ENCODE peak calls at places on chromosomes 16 and 17, in seven cellular contexts. One of them, this sample, is unnamed.

GRCh38 chr17:9021985-9022552 is 759 bp downstream of the NTN1 start:
- DNase-seq in GM12878: no peak
- DNase-seq in heart left ventricle: peak
- DNase-seq in stomach: no peak
- DNase-seq in uterus: peak
- DNase-seq in tibial nerve: no peak
- DNase-seq in sigmoid colon: peak
- DNase-seq in this sample: peak

GRCh38 chr16:27174007-27174406 is 29.3 kb upstream of the KDM8 start:
- DNase-seq in GM12878: no peak
- DNase-seq in heart left ventricle: no peak
- DNase-seq in stomach: no peak
- DNase-seq in uterus: no peak
- DNase-seq in tibial nerve: no peak
- DNase-seq in sigmoid colon: no peak
- DNase-seq in this sample: no peak

GRCh38 chr17:50721194-50722010 is 2.0 kb downstream of the LUC7L3 start:
- DNase-seq in GM12878: no peak
- DNase-seq in heart left ventricle: no peak
- DNase-seq in stomach: no peak
- DNase-seq in uterus: no peak
- DNase-seq in tibial nerve: no peak
- DNase-seq in sigmoid colon: no peak
- DNase-seq in this sample: no peak

GRCh38 chr16:521381-522210 is 5.9 kb upstream of the CAPN15 start:
- DNase-seq in GM12878: no peak
- DNase-seq in heart left ventricle: no peak
- DNase-seq in stomach: peak
- DNase-seq in uterus: no peak
- DNase-seq in tibial nerve: no peak
- DNase-seq in sigmoid colon: no peak
- DNase-seq in this sample: no peak

GRCh38 chr17:2076461-2076984 is 21.6 kb downstream of the HIC1 start:
- DNase-seq in GM12878: no peak
- DNase-seq in heart left ventricle: no peak
- DNase-seq in stomach: no peak
- DNase-seq in uterus: peak
- DNase-seq in tibial nerve: no peak
- DNase-seq in sigmoid colon: no peak
- DNase-seq in this sample: no peak

GRCh38 chr17:53548252-53548651 is 274.5 kb upstream of the KIF2B start:
- DNase-seq in GM12878: no peak
- DNase-seq in heart left ventricle: no peak
- DNase-seq in stomach: no peak
- DNase-seq in uterus: no peak
- DNase-seq in tibial nerve: no peak
- DNase-seq in sigmoid colon: no peak
- DNase-seq in this sample: no peak

GRCh38 chr17:41910701-41911391 is 7.9 kb downstream of the ACLY start:
- DNase-seq in GM12878: no peak
- DNase-seq in heart left ventricle: no peak
- DNase-seq in stomach: no peak
- DNase-seq in uterus: no peak
- DNase-seq in tibial nerve: no peak
- DNase-seq in sigmoid colon: no peak
- DNase-seq in this sample: no peak

GRCh38 chr17:4554441-4554996 is 665 bp downstream of the MYBBP1A start:
- DNase-seq in GM12878: no peak
- DNase-seq in heart left ventricle: no peak
- DNase-seq in stomach: no peak
- DNase-seq in uterus: peak
- DNase-seq in tibial nerve: no peak
- DNase-seq in sigmoid colon: peak
- DNase-seq in this sample: no peak

GRCh38 chr17:82317394-82318168 is at the start of gene CD7:
- DNase-seq in GM12878: no peak
- DNase-seq in heart left ventricle: no peak
- DNase-seq in stomach: no peak
- DNase-seq in uterus: no peak
- DNase-seq in tibial nerve: no peak
- DNase-seq in sigmoid colon: no peak
- DNase-seq in this sample: no peak

GRCh38 chr17:38590988-38591758 is 14.6 kb downstream of the SRCIN1 start:
- DNase-seq in GM12878: no peak
- DNase-seq in heart left ventricle: no peak
- DNase-seq in stomach: no peak
- DNase-seq in uterus: no peak
- DNase-seq in tibial nerve: no peak
- DNase-seq in sigmoid colon: no peak
- DNase-seq in this sample: no peak

GRCh38 chr17:31472137-31472536 is 80.7 kb downstream of the RAB11FIP4 start:
- DNase-seq in GM12878: no peak
- DNase-seq in heart left ventricle: no peak
- DNase-seq in stomach: no peak
- DNase-seq in uterus: no peak
- DNase-seq in tibial nerve: no peak
- DNase-seq in sigmoid colon: no peak
- DNase-seq in this sample: no peak

GRCh38 chr17:65711671-65712276 is 150.3 kb upstream of the AXIN2 start:
- DNase-seq in GM12878: no peak
- DNase-seq in heart left ventricle: no peak
- DNase-seq in stomach: no peak
- DNase-seq in uterus: no peak
- DNase-seq in tibial nerve: no peak
- DNase-seq in sigmoid colon: no peak
- DNase-seq in this sample: no peak

GRCh38 chr17:37450090-37450489 is 39.6 kb upstream of the DUSP14 start:
- DNase-seq in GM12878: no peak
- DNase-seq in heart left ventricle: no peak
- DNase-seq in stomach: no peak
- DNase-seq in uterus: no peak
- DNase-seq in tibial nerve: no peak
- DNase-seq in sigmoid colon: no peak
- DNase-seq in this sample: peak

GRCh38 chr17:36937001-36937960 is at the start of gene LHX1:
- DNase-seq in GM12878: no peak
- DNase-seq in heart left ventricle: no peak
- DNase-seq in stomach: no peak
- DNase-seq in uterus: no peak
- DNase-seq in tibial nerve: no peak
- DNase-seq in sigmoid colon: no peak
- DNase-seq in this sample: peak

GRCh38 chr16:81711609-81712329 is 67.3 kb upstream of the PLCG2 start:
- DNase-seq in GM12878: no peak
- DNase-seq in heart left ventricle: no peak
- DNase-seq in stomach: no peak
- DNase-seq in uterus: peak
- DNase-seq in tibial nerve: no peak
- DNase-seq in sigmoid colon: peak
- DNase-seq in this sample: no peak

GRCh38 chr16:51271156-51271555 is 120.1 kb upstream of the SALL1 start:
- DNase-seq in GM12878: no peak
- DNase-seq in heart left ventricle: no peak
- DNase-seq in stomach: no peak
- DNase-seq in uterus: no peak
- DNase-seq in tibial nerve: no peak
- DNase-seq in sigmoid colon: no peak
- DNase-seq in this sample: no peak

GRCh38 chr17:32277284-32277683 is 11.7 kb downstream of the RHBDL3 start:
- DNase-seq in GM12878: no peak
- DNase-seq in heart left ventricle: no peak
- DNase-seq in stomach: no peak
- DNase-seq in uterus: no peak
- DNase-seq in tibial nerve: no peak
- DNase-seq in sigmoid colon: no peak
- DNase-seq in this sample: no peak

GRCh38 chr16:84053237-84053636 is 10.6 kb upstream of the SLC38A8 start:
- DNase-seq in GM12878: no peak
- DNase-seq in heart left ventricle: no peak
- DNase-seq in stomach: no peak
- DNase-seq in uterus: no peak
- DNase-seq in tibial nerve: no peak
- DNase-seq in sigmoid colon: peak
- DNase-seq in this sample: no peak

GRCh38 chr16:50169555-50170096 is 16.5 kb downstream of the TENT4B start:
- DNase-seq in GM12878: no peak
- DNase-seq in heart left ventricle: no peak
- DNase-seq in stomach: no peak
- DNase-seq in uterus: no peak
- DNase-seq in tibial nerve: no peak
- DNase-seq in sigmoid colon: no peak
- DNase-seq in this sample: no peak

GRCh38 chr16:85055503-85056210 is 28.1 kb downstream of the KIAA0513 start:
- DNase-seq in GM12878: peak
- DNase-seq in heart left ventricle: no peak
- DNase-seq in stomach: peak
- DNase-seq in uterus: peak
- DNase-seq in tibial nerve: no peak
- DNase-seq in sigmoid colon: no peak
- DNase-seq in this sample: peak

DNA sequence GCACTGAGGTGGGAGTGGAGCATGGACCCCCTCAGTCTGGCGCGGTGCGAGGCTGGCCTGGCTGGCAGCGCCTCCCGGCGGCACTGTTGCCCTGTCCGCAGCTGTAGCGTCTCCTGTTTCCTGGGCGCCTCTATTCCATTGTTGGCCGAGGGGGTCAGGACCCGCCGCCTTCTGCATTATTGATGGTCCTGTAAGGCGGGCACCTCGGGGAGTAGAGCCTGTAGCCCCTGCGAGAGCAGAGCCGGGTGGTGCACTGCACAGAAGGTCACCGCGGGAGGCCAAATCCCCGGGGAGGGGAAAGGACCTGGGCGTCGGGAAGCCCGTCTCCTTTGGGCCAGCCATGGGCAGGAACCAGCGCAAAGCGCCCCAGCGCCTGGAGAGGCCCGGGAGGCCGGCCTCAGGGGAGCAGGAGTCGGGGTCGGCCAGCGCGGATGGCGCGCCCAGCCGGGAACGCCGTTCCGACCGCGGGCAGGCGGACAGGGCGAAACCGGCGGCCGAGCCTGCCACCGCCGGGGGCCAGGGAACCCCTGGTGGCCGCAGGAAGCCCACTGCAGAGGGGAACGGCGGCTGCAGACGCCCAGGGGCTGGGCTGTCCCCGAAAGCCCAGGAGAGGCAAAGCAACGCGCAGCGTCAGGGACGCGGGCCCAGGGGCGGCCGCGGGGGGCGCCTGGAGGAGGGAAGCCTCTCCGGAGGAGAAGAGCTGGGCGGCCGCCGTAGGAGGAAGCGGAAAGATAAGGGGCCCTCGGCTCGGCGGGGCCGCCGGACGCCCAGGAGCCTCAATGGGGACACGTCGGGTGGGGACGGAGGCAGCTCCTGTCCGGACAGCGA is at the start of gene MYO15B:
- DNase-seq in GM12878: no peak
- DNase-seq in heart left ventricle: peak
- DNase-seq in stomach: peak
- DNase-seq in uterus: peak
- DNase-seq in tibial nerve: no peak
- DNase-seq in sigmoid colon: peak
- DNase-seq in this sample: peak
- TF ChIP-seq POLR2A in GM12878: peak
- TF ChIP-seq POLR2A in heart left ventricle: no peak
- TF ChIP-seq POLR2A in stomach: no peak
- TF ChIP-seq POLR2A in uterus: peak
- TF ChIP-seq POLR2A in tibial nerve: no peak
- TF ChIP-seq POLR2A in sigmoid colon: no peak
- TF ChIP-seq POLR2A in this sample: no peak

GRCh38 chr16:88634994-88635670 is 3.2 kb upstream of the IL17C start:
- DNase-seq in GM12878: no peak
- DNase-seq in heart left ventricle: no peak
- DNase-seq in stomach: no peak
- DNase-seq in uterus: no peak
- DNase-seq in tibial nerve: no peak
- DNase-seq in sigmoid colon: no peak
- DNase-seq in this sample: no peak
- TF ChIP-seq CTCF in GM12878: no peak
- TF ChIP-seq CTCF in heart left ventricle: no peak
- TF ChIP-seq CTCF in stomach: no peak
- TF ChIP-seq CTCF in uterus: no peak
- TF ChIP-seq CTCF in tibial nerve: no peak
- TF ChIP-seq CTCF in sigmoid colon: no peak
- TF ChIP-seq CTCF in this sample: no peak

DNA sequence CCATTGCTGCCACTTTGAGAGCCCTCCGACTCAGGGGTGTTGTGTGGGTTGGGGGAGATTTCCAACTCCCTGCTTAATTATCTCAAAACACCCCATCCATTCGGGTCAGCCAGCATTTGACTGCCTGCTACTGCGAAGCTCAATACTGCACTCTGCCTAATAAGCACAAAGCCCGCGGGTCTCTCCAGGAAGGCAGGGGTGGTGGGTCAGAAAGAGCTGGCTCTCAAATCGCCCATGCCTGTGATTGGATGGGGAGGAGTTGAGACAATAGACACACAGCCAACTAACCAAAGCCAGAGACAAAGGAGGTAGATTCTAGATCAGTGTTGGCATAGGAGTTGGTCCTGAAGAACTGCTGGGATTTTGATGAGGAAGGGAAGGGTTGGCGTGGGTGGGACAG is 2.3 kb upstream of the XAF1 start:
- DNase-seq in GM12878: no peak
- DNase-seq in heart left ventricle: no peak
- DNase-seq in stomach: no peak
- DNase-seq in uterus: no peak
- DNase-seq in tibial nerve: no peak
- DNase-seq in sigmoid colon: no peak
- DNase-seq in this sample: no peak
- H3K4me3 ChIP-seq in GM12878: no peak
- H3K4me3 ChIP-seq in heart left ventricle: no peak
- H3K4me3 ChIP-seq in stomach: no peak
- H3K4me3 ChIP-seq in uterus: no peak
- H3K4me3 ChIP-seq in tibial nerve: no peak
- H3K4me3 ChIP-seq in sigmoid colon: no peak
- H3K4me3 ChIP-seq in this sample: no peak

DNA sequence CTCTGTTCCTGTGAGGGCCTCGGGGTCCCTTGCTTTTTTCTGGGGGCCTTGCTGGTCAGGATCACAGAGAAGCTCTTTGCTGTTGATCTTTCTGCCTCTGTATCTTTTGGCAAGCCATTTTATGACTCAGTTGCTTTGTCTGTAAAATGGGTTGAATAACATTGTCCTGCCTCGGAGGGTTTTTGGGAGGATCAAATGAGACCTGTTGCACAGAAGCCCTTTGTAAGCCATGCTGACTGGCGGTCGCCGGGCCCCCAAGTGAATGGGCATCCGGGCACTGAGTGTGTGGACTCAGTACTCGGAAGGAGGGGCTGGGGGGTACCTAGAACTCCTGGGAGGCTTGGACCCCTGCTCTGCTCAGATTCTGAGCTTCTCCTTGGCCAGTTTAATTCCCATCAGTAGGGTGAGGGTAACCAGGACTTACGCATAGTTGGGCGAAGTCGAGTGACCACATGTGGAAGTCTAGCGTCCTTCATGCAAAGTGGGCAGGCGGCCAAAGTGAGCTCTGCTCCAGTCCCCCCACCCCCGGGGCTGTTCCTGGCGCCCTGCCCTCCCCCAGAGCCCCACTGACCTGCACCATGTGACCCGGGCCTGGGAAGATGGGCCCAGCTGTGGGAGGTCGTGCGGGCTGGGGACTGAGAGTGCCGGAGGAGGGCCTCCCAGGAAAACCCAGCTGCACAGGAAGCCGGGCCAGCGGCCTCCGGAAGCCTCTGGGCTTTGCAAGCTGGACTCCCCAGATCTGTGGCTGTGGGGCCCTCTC is 284.0 kb downstream of the SEC14L1 start:
- DNase-seq in GM12878: no peak
- DNase-seq in heart left ventricle: peak
- DNase-seq in stomach: peak
- DNase-seq in uterus: peak
- DNase-seq in tibial nerve: peak
- DNase-seq in sigmoid colon: peak
- DNase-seq in this sample: peak
- TF ChIP-seq POLR2A in GM12878: no peak
- TF ChIP-seq POLR2A in heart left ventricle: no peak
- TF ChIP-seq POLR2A in stomach: no peak
- TF ChIP-seq POLR2A in uterus: no peak
- TF ChIP-seq POLR2A in tibial nerve: no peak
- TF ChIP-seq POLR2A in sigmoid colon: no peak
- TF ChIP-seq POLR2A in this sample: no peak

This sample was measured in lower leg skin.